ENCODE peak calls at places on chromosomes 3 and 15, in seven cellular contexts. Z, N, F, T, H, V and I are unnamed samples.
A peak's percentile ranks its signal among the peaks of the same experiment; 100 is the strongest.

GRCh38 chr3:115272036-115272824 is 125.1 kb upstream of the ZBTB20 start:
- DNase-seq in Z (no peak), N (no peak), F (peak; percentile 22), T (peak; percentile 92), H (peak; percentile 11), V (no peak), I (no peak)

GRCh38 chr3:171696805-171697204 is 113.5 kb downstream of the PLD1 start:
- DNase-seq in Z (no peak), N (no peak), F (no peak), T (no peak), H (no peak), V (no peak), I (no peak)

GRCh38 chr15:34099914-34100313 is 1.7 kb downstream of the EMC7 start:
- DNase-seq in Z (no peak), N (no peak), F (no peak), T (no peak), H (no peak), V (no peak), I (no peak)

GRCh38 chr3:155356594-155357370 is 63.3 kb upstream of the STRIT1 start:
- DNase-seq in Z (peak; percentile 64), N (no peak), F (no peak), T (no peak), H (no peak), V (no peak), I (no peak)

GRCh38 chr15:60865507-60865906 is 363.6 kb downstream of the RORA start:
- DNase-seq in Z (no peak), N (peak; percentile 40), F (no peak), T (no peak), H (peak; percentile 82), V (no peak), I (no peak)

GRCh38 chr3:12328132-12328915 is 39.5 kb downstream of the PPARG start:
- DNase-seq in Z (no peak), N (no peak), F (no peak), T (no peak), H (no peak), V (no peak), I (no peak)

GRCh38 chr3:15154326-15154725 is 51.7 kb upstream of the CAPN7 start:
- DNase-seq in Z (no peak), N (no peak), F (no peak), T (no peak), H (no peak), V (no peak), I (no peak)

GRCh38 chr15:80567721-80568157 is 127.4 kb upstream of the ABHD17C start:
- DNase-seq in Z (peak; percentile 83), N (peak; percentile 32), F (peak; percentile 80), T (peak; percentile 76), H (peak; percentile 68), V (peak; percentile 53), I (no peak)

GRCh38 chr3:177451940-177452484 is 254.7 kb upstream of the TBL1XR1 start:
- DNase-seq in Z (no peak), N (no peak), F (peak; percentile 36), T (peak; percentile 92), H (peak; percentile 81), V (no peak), I (no peak)

GRCh38 chr3:101574388-101575156 is 592 bp downstream of the PCNP start:
- DNase-seq in Z (peak; percentile 48), N (no peak), F (no peak), T (peak; percentile 54), H (no peak), V (peak; percentile 17), I (peak; percentile 59)

GRCh38 chr3:4306091-4306490 is 2.9 kb downstream of the SETMAR start:
- DNase-seq in Z (no peak), N (no peak), F (no peak), T (no peak), H (no peak), V (no peak), I (no peak)

GRCh38 chr3:95899494-95899893 is 914.9 kb upstream of the EPHA6 start:
- DNase-seq in Z (no peak), N (no peak), F (no peak), T (peak; percentile 28), H (no peak), V (no peak), I (no peak)

GRCh38 chr3:152403632-152404066 is 134.9 kb downstream of the MBNL1 start:
- DNase-seq in Z (no peak), N (no peak), F (no peak), T (peak; percentile 37), H (no peak), V (peak; percentile 17), I (peak; percentile 66)

GRCh38 chr3:148882288-148882687 is 17.2 kb downstream of the CPA3 start:
- DNase-seq in Z (no peak), N (no peak), F (no peak), T (peak; percentile 70), H (no peak), V (no peak), I (no peak)

GRCh38 chr3:55305714-55306485 is 181.2 kb downstream of the WNT5A start:
- DNase-seq in Z (no peak), N (no peak), F (no peak), T (no peak), H (no peak), V (no peak), I (no peak)

GRCh38 chr15:37101634-37102314 is 1.4 kb upstream of the MEIS2 start:
- DNase-seq in Z (peak; percentile 83), N (no peak), F (peak; percentile 78), T (peak; percentile 74), H (peak; percentile 74), V (peak; percentile 85), I (peak; percentile 93)

GRCh38 chr3:151345854-151346253 is 16.5 kb upstream of the P2RY13 start:
- DNase-seq in Z (no peak), N (no peak), F (no peak), T (peak; percentile 68), H (peak; percentile 11), V (no peak), I (no peak)

GRCh38 chr15:68821898-68822380 is 1.2 kb upstream of the ANP32A start:
- DNase-seq in Z (no peak), N (no peak), F (no peak), T (no peak), H (peak; percentile 49), V (no peak), I (no peak)

GRCh38 chr15:85649372-85649771 is 145.4 kb downstream of the KLHL25 start:
- DNase-seq in Z (no peak), N (no peak), F (no peak), T (peak; percentile 74), H (peak; percentile 47), V (no peak), I (no peak)

GRCh38 chr15:53978248-53978906 is at the start of gene UNC13C:
- DNase-seq in Z (peak; percentile 71), N (no peak), F (peak; percentile 30), T (no peak), H (peak; percentile 13), V (no peak), I (peak; percentile 67)

GRCh38 chr15:76235186-76235826 is 76.0 kb downstream of the ETFA start:
- DNase-seq in Z (no peak), N (no peak), F (peak; percentile 38), T (peak; percentile 31), H (peak; percentile 19), V (peak; percentile 17), I (no peak)

GRCh38 chr3:108180214-108180613 is 42.0 kb downstream of the IFT57 start:
- DNase-seq in Z (no peak), N (no peak), F (no peak), T (peak; percentile 89), H (peak; percentile 87), V (no peak), I (no peak)

DNA sequence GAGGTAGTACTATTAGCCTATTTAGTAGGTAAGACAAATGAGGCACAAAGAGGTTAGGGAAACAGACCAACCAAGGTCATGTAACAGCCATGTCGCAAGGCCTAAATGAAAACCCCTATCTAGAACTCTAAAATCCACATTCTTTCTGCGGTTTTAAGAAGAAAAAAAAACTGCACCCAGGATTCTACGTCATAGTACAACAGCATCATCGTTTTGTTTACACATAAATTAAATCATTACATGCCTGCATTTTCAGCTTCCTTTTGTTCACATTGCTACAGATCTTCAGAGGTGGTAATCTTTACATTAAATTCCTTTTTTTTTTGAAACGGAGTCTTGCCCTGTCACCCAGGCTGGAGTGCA is 548 bp upstream of the PSMD6 start:
- DNase-seq in Z (no peak), N (no peak), F (no peak), T (no peak), H (no peak), V (no peak), I (no peak)
- H3K9ac ChIP-seq in Z (no peak overlapping the region), N (peak overlapping the region; percentile 96), F (peak overlapping the region; percentile 96), T (peak overlapping the region; percentile 98), H (no peak overlapping the region), V (peak overlapping the region; percentile 44), I (peak overlapping the region; percentile 95)

DNA sequence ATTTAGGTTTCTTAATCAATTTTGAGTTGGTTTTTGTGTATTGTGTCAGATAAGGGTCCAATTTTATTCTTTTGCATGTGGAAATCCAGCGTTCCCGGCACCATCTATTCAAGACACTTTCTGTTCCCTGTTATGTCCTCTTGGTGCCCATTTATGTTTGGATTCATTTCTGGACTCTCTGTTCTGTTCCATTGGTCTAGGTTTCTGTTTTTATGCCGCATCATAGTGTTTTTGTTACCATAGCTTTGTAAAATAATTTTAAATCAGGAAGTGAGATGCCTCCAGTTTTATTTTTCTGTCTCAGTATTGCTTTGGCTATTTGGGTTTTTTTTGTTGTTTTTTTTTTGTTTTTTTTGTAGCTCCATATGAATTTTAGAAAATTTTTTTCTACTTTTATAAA is 97.1 kb downstream of the LRRC28 start:
- DNase-seq in Z (no peak), N (no peak), F (no peak), T (no peak), H (no peak), V (no peak), I (no peak)
- H3K9me3 ChIP-seq in Z (no peaks in the 10 kb centered on the region), N (no peaks in the 10 kb centered on the region), F (no peaks in the 10 kb centered on the region), T (no peaks in the 10 kb centered on the region), H (no peaks in the 10 kb centered on the region), V (no peaks in the 10 kb centered on the region), I (no peaks in the 10 kb centered on the region)

GRCh38 chr3:186931487-186932280 is 1.4 kb downstream of the ST6GAL1 start:
- DNase-seq in Z (peak; percentile 64), N (no peak), F (peak; percentile 34), T (peak; percentile 41), H (peak; percentile 61), V (no peak), I (peak; percentile 92)
- H3K9ac ChIP-seq in Z (peak overlapping the region; percentile 48), N (peak overlapping the region; percentile 70), F (peak overlapping the region; percentile 69), T (peak overlapping the region; percentile 76), H (peak overlapping the region; percentile 71), V (peak overlapping the region; percentile 72), I (peak overlapping the region; percentile 72)

DNA sequence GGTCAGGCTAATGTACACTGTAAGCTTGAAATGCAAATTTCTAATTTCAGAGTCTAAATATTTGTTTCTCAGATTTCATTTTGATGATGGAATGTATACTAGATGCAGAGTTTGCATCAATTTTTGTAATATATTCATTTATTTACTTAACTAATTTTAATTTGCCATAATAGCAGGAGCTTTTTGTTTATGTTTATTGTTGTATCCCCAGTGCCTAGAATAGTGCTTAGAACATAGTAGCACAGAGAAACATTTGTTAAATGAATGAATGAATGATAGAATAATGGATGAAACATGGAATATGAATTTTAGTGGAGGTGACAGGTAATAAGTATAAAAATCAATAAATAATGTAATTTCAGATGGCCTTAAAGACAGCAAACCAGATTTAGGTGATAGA is 5.2 kb upstream of the GALK2 start:
- DNase-seq in Z (no peak), N (no peak), F (no peak), T (no peak), H (no peak), V (no peak), I (no peak)
- H3K9me3 ChIP-seq in Z (no peaks in the 10 kb centered on the region), N (no peaks in the 10 kb centered on the region), F (no peaks in the 10 kb centered on the region), T (no peaks in the 10 kb centered on the region), H (no peaks in the 10 kb centered on the region), V (no peaks in the 10 kb centered on the region), I (no peaks in the 10 kb centered on the region)

GRCh38 chr3:129276385-129276784 is 2.3 kb upstream of the HMCES start:
- DNase-seq in Z (no peak), N (no peak), F (no peak), T (no peak), H (no peak), V (no peak), I (no peak)
- H3K9ac ChIP-seq in Z (no peak overlapping the region), N (no peak overlapping the region), F (no peak overlapping the region), T (no peak overlapping the region), H (no peak overlapping the region), V (no peak overlapping the region), I (no peak overlapping the region)